ENCODE peak calls at places on chromosomes 7 and 10, in ten cellular contexts. One of them, this sample, is unnamed.

GRCh38 chr7:31890198-31890597 is 180.0 kb downstream of the PDE1C start:
- DNase-seq in esophagus muscularis mucosa: no peak
- DNase-seq in spleen: no peak
- DNase-seq in upper lobe of left lung: no peak
- DNase-seq in GM12878: peak
- DNase-seq in transverse colon: peak
- DNase-seq in breast epithelium: peak
- DNase-seq in stomach: no peak
- DNase-seq in HCT116: no peak
- DNase-seq in suprapubic skin: no peak
- DNase-seq in this sample: no peak

GRCh38 chr10:97889461-97890265 is 40.0 kb downstream of the GOLGA7B start:
- DNase-seq in HCT116: peak
- DNase-seq in stomach: no peak
- DNase-seq in spleen: peak
- DNase-seq in esophagus muscularis mucosa: no peak
- DNase-seq in transverse colon: no peak
- DNase-seq in breast epithelium: no peak
- DNase-seq in GM12878: no peak
- DNase-seq in suprapubic skin: no peak
- DNase-seq in upper lobe of left lung: peak
- DNase-seq in this sample: no peak

GRCh38 chr10:108566216-108567107 is 1356.8 kb downstream of the XPNPEP1 start:
- DNase-seq in breast epithelium: no peak
- DNase-seq in spleen: no peak
- DNase-seq in suprapubic skin: no peak
- DNase-seq in stomach: no peak
- DNase-seq in GM12878: no peak
- DNase-seq in HCT116: no peak
- DNase-seq in transverse colon: no peak
- DNase-seq in upper lobe of left lung: no peak
- DNase-seq in esophagus muscularis mucosa: no peak
- DNase-seq in this sample: no peak

GRCh38 chr7:47576031-47576908 is 5.6 kb downstream of the TNS3 start:
- DNase-seq in GM12878: no peak
- DNase-seq in stomach: peak
- DNase-seq in HCT116: peak
- DNase-seq in upper lobe of left lung: peak
- DNase-seq in suprapubic skin: no peak
- DNase-seq in breast epithelium: peak
- DNase-seq in esophagus muscularis mucosa: no peak
- DNase-seq in transverse colon: peak
- DNase-seq in spleen: no peak
- DNase-seq in this sample: no peak

GRCh38 chr7:47758546-47758945 is 176.6 kb upstream of the TNS3 start:
- DNase-seq in HCT116: no peak
- DNase-seq in suprapubic skin: no peak
- DNase-seq in transverse colon: no peak
- DNase-seq in esophagus muscularis mucosa: no peak
- DNase-seq in spleen: no peak
- DNase-seq in breast epithelium: peak
- DNase-seq in GM12878: no peak
- DNase-seq in stomach: no peak
- DNase-seq in upper lobe of left lung: no peak
- DNase-seq in this sample: no peak

GRCh38 chr7:47725031-47725780 is 143.3 kb upstream of the TNS3 start:
- DNase-seq in upper lobe of left lung: no peak
- DNase-seq in esophagus muscularis mucosa: no peak
- DNase-seq in stomach: peak
- DNase-seq in GM12878: no peak
- DNase-seq in spleen: no peak
- DNase-seq in suprapubic skin: no peak
- DNase-seq in transverse colon: no peak
- DNase-seq in breast epithelium: no peak
- DNase-seq in HCT116: no peak
- DNase-seq in this sample: no peak

GRCh38 chr10:72421895-72422540 is 67.3 kb upstream of the DNAJB12 start:
- DNase-seq in upper lobe of left lung: no peak
- DNase-seq in spleen: no peak
- DNase-seq in transverse colon: no peak
- DNase-seq in breast epithelium: no peak
- DNase-seq in stomach: no peak
- DNase-seq in suprapubic skin: no peak
- DNase-seq in esophagus muscularis mucosa: no peak
- DNase-seq in HCT116: no peak
- DNase-seq in GM12878: no peak
- DNase-seq in this sample: no peak

GRCh38 chr7:84291756-84292155 is 97.2 kb upstream of the SEMA3A start:
- DNase-seq in upper lobe of left lung: no peak
- DNase-seq in HCT116: no peak
- DNase-seq in stomach: no peak
- DNase-seq in suprapubic skin: no peak
- DNase-seq in GM12878: no peak
- DNase-seq in spleen: no peak
- DNase-seq in breast epithelium: no peak
- DNase-seq in transverse colon: no peak
- DNase-seq in esophagus muscularis mucosa: no peak
- DNase-seq in this sample: no peak

GRCh38 chr7:69364814-69365587 is 233.3 kb upstream of the AUTS2 start:
- DNase-seq in HCT116: no peak
- DNase-seq in upper lobe of left lung: no peak
- DNase-seq in esophagus muscularis mucosa: no peak
- DNase-seq in stomach: no peak
- DNase-seq in breast epithelium: no peak
- DNase-seq in transverse colon: no peak
- DNase-seq in GM12878: no peak
- DNase-seq in suprapubic skin: no peak
- DNase-seq in spleen: no peak
- DNase-seq in this sample: no peak

GRCh38 chr7:3270362-3270761 is 30.7 kb upstream of the SDK1 start:
- DNase-seq in GM12878: no peak
- DNase-seq in esophagus muscularis mucosa: no peak
- DNase-seq in stomach: no peak
- DNase-seq in suprapubic skin: no peak
- DNase-seq in breast epithelium: no peak
- DNase-seq in transverse colon: no peak
- DNase-seq in spleen: no peak
- DNase-seq in HCT116: no peak
- DNase-seq in upper lobe of left lung: no peak
- DNase-seq in this sample: no peak

GRCh38 chr10:992523-993340 is 4.5 kb downstream of the GTPBP4 start:
- DNase-seq in GM12878: peak
- DNase-seq in breast epithelium: no peak
- DNase-seq in upper lobe of left lung: no peak
- DNase-seq in esophagus muscularis mucosa: no peak
- DNase-seq in stomach: no peak
- DNase-seq in HCT116: no peak
- DNase-seq in spleen: no peak
- DNase-seq in transverse colon: no peak
- DNase-seq in suprapubic skin: no peak
- DNase-seq in this sample: no peak

GRCh38 chr7:106329971-106330733 is 45.4 kb upstream of the NAMPT start:
- DNase-seq in suprapubic skin: no peak
- DNase-seq in upper lobe of left lung: no peak
- DNase-seq in breast epithelium: no peak
- DNase-seq in HCT116: no peak
- DNase-seq in GM12878: no peak
- DNase-seq in spleen: no peak
- DNase-seq in esophagus muscularis mucosa: peak
- DNase-seq in transverse colon: no peak
- DNase-seq in stomach: no peak
- DNase-seq in this sample: no peak

GRCh38 chr10:120286280-120286679 is 170.7 kb upstream of the PLPP4 start:
- DNase-seq in spleen: no peak
- DNase-seq in GM12878: no peak
- DNase-seq in stomach: no peak
- DNase-seq in suprapubic skin: no peak
- DNase-seq in breast epithelium: no peak
- DNase-seq in esophagus muscularis mucosa: peak
- DNase-seq in upper lobe of left lung: no peak
- DNase-seq in transverse colon: no peak
- DNase-seq in HCT116: no peak
- DNase-seq in this sample: no peak

GRCh38 chr7:28643369-28644340 is 231.3 kb downstream of the CREB5 start:
- DNase-seq in spleen: no peak
- DNase-seq in suprapubic skin: no peak
- DNase-seq in transverse colon: no peak
- DNase-seq in breast epithelium: no peak
- DNase-seq in HCT116: no peak
- DNase-seq in stomach: no peak
- DNase-seq in GM12878: no peak
- DNase-seq in upper lobe of left lung: no peak
- DNase-seq in esophagus muscularis mucosa: no peak
- DNase-seq in this sample: no peak

GRCh38 chr7:43450894-43451293 is 132.0 kb upstream of the STK17A start:
- DNase-seq in stomach: no peak
- DNase-seq in upper lobe of left lung: no peak
- DNase-seq in transverse colon: no peak
- DNase-seq in spleen: no peak
- DNase-seq in breast epithelium: no peak
- DNase-seq in esophagus muscularis mucosa: no peak
- DNase-seq in suprapubic skin: no peak
- DNase-seq in HCT116: no peak
- DNase-seq in GM12878: no peak
- DNase-seq in this sample: no peak

GRCh38 chr7:102211590-102212550 is 74.8 kb upstream of the SH2B2 start:
- DNase-seq in esophagus muscularis mucosa: no peak
- DNase-seq in upper lobe of left lung: no peak
- DNase-seq in HCT116: no peak
- DNase-seq in transverse colon: no peak
- DNase-seq in breast epithelium: no peak
- DNase-seq in spleen: no peak
- DNase-seq in GM12878: peak
- DNase-seq in stomach: no peak
- DNase-seq in suprapubic skin: no peak
- DNase-seq in this sample: no peak

GRCh38 chr10:123890246-123890645 is 1.4 kb downstream of the CPXM2 start:
- DNase-seq in transverse colon: no peak
- DNase-seq in GM12878: no peak
- DNase-seq in HCT116: no peak
- DNase-seq in suprapubic skin: no peak
- DNase-seq in stomach: no peak
- DNase-seq in esophagus muscularis mucosa: no peak
- DNase-seq in breast epithelium: no peak
- DNase-seq in spleen: no peak
- DNase-seq in upper lobe of left lung: no peak
- DNase-seq in this sample: no peak
- TF ChIP-seq POLR2AphosphoS5 in transverse colon: no peak
- TF ChIP-seq POLR2AphosphoS5 in GM12878: no peak
- TF ChIP-seq POLR2AphosphoS5 in HCT116: no peak
- TF ChIP-seq POLR2AphosphoS5 in suprapubic skin: no peak
- TF ChIP-seq POLR2AphosphoS5 in stomach: no peak
- TF ChIP-seq POLR2AphosphoS5 in esophagus muscularis mucosa: peak
- TF ChIP-seq POLR2AphosphoS5 in breast epithelium: no peak
- TF ChIP-seq POLR2AphosphoS5 in spleen: no peak
- TF ChIP-seq POLR2AphosphoS5 in upper lobe of left lung: no peak
- TF ChIP-seq POLR2AphosphoS5 in this sample: no peak

GRCh38 chr10:95836610-95837367 is 71.0 kb upstream of the CC2D2B start:
- DNase-seq in upper lobe of left lung: no peak
- DNase-seq in suprapubic skin: no peak
- DNase-seq in transverse colon: no peak
- DNase-seq in GM12878: no peak
- DNase-seq in esophagus muscularis mucosa: no peak
- DNase-seq in stomach: no peak
- DNase-seq in spleen: no peak
- DNase-seq in breast epithelium: no peak
- DNase-seq in HCT116: no peak
- DNase-seq in this sample: no peak
- TF ChIP-seq POLR2A in upper lobe of left lung: no peak
- TF ChIP-seq POLR2A in suprapubic skin: no peak
- TF ChIP-seq POLR2A in transverse colon: no peak
- TF ChIP-seq POLR2A in GM12878: no peak
- TF ChIP-seq POLR2A in esophagus muscularis mucosa: no peak
- TF ChIP-seq POLR2A in stomach: no peak
- TF ChIP-seq POLR2A in spleen: no peak
- TF ChIP-seq POLR2A in breast epithelium: no peak
- TF ChIP-seq POLR2A in HCT116: no peak
- TF ChIP-seq POLR2A in this sample: no peak

GRCh38 chr10:69360485-69361302 is 56.0 kb downstream of the TACR2 start:
- DNase-seq in breast epithelium: peak
- DNase-seq in suprapubic skin: no peak
- DNase-seq in transverse colon: peak
- DNase-seq in HCT116: no peak
- DNase-seq in spleen: no peak
- DNase-seq in stomach: peak
- DNase-seq in esophagus muscularis mucosa: no peak
- DNase-seq in GM12878: no peak
- DNase-seq in upper lobe of left lung: peak
- DNase-seq in this sample: no peak
- TF ChIP-seq POLR2AphosphoS5 in breast epithelium: peak
- TF ChIP-seq POLR2AphosphoS5 in suprapubic skin: no peak
- TF ChIP-seq POLR2AphosphoS5 in transverse colon: peak
- TF ChIP-seq POLR2AphosphoS5 in HCT116: no peak
- TF ChIP-seq POLR2AphosphoS5 in spleen: no peak
- TF ChIP-seq POLR2AphosphoS5 in stomach: peak
- TF ChIP-seq POLR2AphosphoS5 in esophagus muscularis mucosa: peak
- TF ChIP-seq POLR2AphosphoS5 in GM12878: no peak
- TF ChIP-seq POLR2AphosphoS5 in upper lobe of left lung: peak
- TF ChIP-seq POLR2AphosphoS5 in this sample: no peak

GRCh38 chr10:91824076-91824475 is 25.9 kb downstream of the TNKS2 start:
- DNase-seq in suprapubic skin: no peak
- DNase-seq in transverse colon: no peak
- DNase-seq in breast epithelium: no peak
- DNase-seq in GM12878: no peak
- DNase-seq in spleen: no peak
- DNase-seq in upper lobe of left lung: no peak
- DNase-seq in stomach: no peak
- DNase-seq in HCT116: no peak
- DNase-seq in esophagus muscularis mucosa: no peak
- DNase-seq in this sample: no peak

GRCh38 chr10:91829268-91829667 is 31.0 kb downstream of the TNKS2 start:
- DNase-seq in stomach: no peak
- DNase-seq in upper lobe of left lung: no peak
- DNase-seq in breast epithelium: no peak
- DNase-seq in spleen: no peak
- DNase-seq in transverse colon: no peak
- DNase-seq in HCT116: no peak
- DNase-seq in esophagus muscularis mucosa: no peak
- DNase-seq in GM12878: no peak
- DNase-seq in suprapubic skin: no peak
- DNase-seq in this sample: no peak
- TF ChIP-seq POLR2A in stomach: no peak
- TF ChIP-seq POLR2A in upper lobe of left lung: no peak
- TF ChIP-seq POLR2A in breast epithelium: no peak
- TF ChIP-seq POLR2A in spleen: no peak
- TF ChIP-seq POLR2A in transverse colon: no peak
- TF ChIP-seq POLR2A in HCT116: no peak
- TF ChIP-seq POLR2A in esophagus muscularis mucosa: no peak
- TF ChIP-seq POLR2A in GM12878: no peak
- TF ChIP-seq POLR2A in suprapubic skin: no peak
- TF ChIP-seq POLR2A in this sample: no peak

This sample was measured in GM12891.